ENCODE peak calls at places on chromosome 17, in six cellular contexts. One of them, this sample, is unnamed.

GRCh38 chr17:82938486-82939212 is 98.8 kb upstream of the ZNF750 start:
- DNase-seq in gastrocnemius medialis: no peak
- DNase-seq in brain microvascular endothelial cell: no peak
- DNase-seq in tibial nerve: no peak
- DNase-seq in epithelial cell of esophagus: no peak
- DNase-seq in lung: no peak
- DNase-seq in this sample: no peak

GRCh38 chr17:31491794-31492171 is 100.3 kb downstream of the RAB11FIP4 start:
- DNase-seq in lung: no peak
- DNase-seq in epithelial cell of esophagus: peak
- DNase-seq in brain microvascular endothelial cell: no peak
- DNase-seq in gastrocnemius medialis: no peak
- DNase-seq in tibial nerve: no peak
- DNase-seq in this sample: no peak

GRCh38 chr17:48748728-48749566 is 20.4 kb upstream of the HOXB13 start:
- DNase-seq in tibial nerve: no peak
- DNase-seq in lung: no peak
- DNase-seq in brain microvascular endothelial cell: no peak
- DNase-seq in epithelial cell of esophagus: no peak
- DNase-seq in gastrocnemius medialis: no peak
- DNase-seq in this sample: no peak

GRCh38 chr17:58728831-58729230 is 26.8 kb upstream of the PPM1E start:
- DNase-seq in lung: no peak
- DNase-seq in gastrocnemius medialis: no peak
- DNase-seq in brain microvascular endothelial cell: no peak
- DNase-seq in epithelial cell of esophagus: no peak
- DNase-seq in tibial nerve: no peak
- DNase-seq in this sample: no peak

GRCh38 chr17:74094651-74095050 is 108.8 kb upstream of the RPL38 start:
- DNase-seq in gastrocnemius medialis: no peak
- DNase-seq in tibial nerve: no peak
- DNase-seq in lung: no peak
- DNase-seq in epithelial cell of esophagus: no peak
- DNase-seq in brain microvascular endothelial cell: no peak
- DNase-seq in this sample: no peak

GRCh38 chr17:68600881-68601564 is at the start of gene FAM20A:
- DNase-seq in lung: peak
- DNase-seq in brain microvascular endothelial cell: no peak
- DNase-seq in tibial nerve: no peak
- DNase-seq in gastrocnemius medialis: peak
- DNase-seq in epithelial cell of esophagus: peak
- DNase-seq in this sample: no peak

GRCh38 chr17:39820541-39820940 is 43.6 kb downstream of the IKZF3 start:
- DNase-seq in epithelial cell of esophagus: no peak
- DNase-seq in brain microvascular endothelial cell: no peak
- DNase-seq in gastrocnemius medialis: no peak
- DNase-seq in lung: no peak
- DNase-seq in tibial nerve: no peak
- DNase-seq in this sample: no peak

GRCh38 chr17:62706598-62707424 is 79.3 kb downstream of the MRC2 start:
- DNase-seq in epithelial cell of esophagus: no peak
- DNase-seq in tibial nerve: no peak
- DNase-seq in brain microvascular endothelial cell: no peak
- DNase-seq in lung: no peak
- DNase-seq in gastrocnemius medialis: no peak
- DNase-seq in this sample: no peak

GRCh38 chr17:52255347-52255746 is 96.8 kb upstream of the CA10 start:
- DNase-seq in lung: no peak
- DNase-seq in brain microvascular endothelial cell: no peak
- DNase-seq in gastrocnemius medialis: no peak
- DNase-seq in epithelial cell of esophagus: no peak
- DNase-seq in tibial nerve: no peak
- DNase-seq in this sample: no peak

GRCh38 chr17:51827140-51827539 is 331.4 kb downstream of the CA10 start:
- DNase-seq in tibial nerve: no peak
- DNase-seq in lung: no peak
- DNase-seq in epithelial cell of esophagus: no peak
- DNase-seq in brain microvascular endothelial cell: no peak
- DNase-seq in gastrocnemius medialis: no peak
- DNase-seq in this sample: no peak

GRCh38 chr17:41428591-41429326 is 4.4 kb upstream of the KRT37 start:
- DNase-seq in tibial nerve: no peak
- DNase-seq in brain microvascular endothelial cell: no peak
- DNase-seq in lung: no peak
- DNase-seq in epithelial cell of esophagus: no peak
- DNase-seq in gastrocnemius medialis: no peak
- DNase-seq in this sample: no peak

GRCh38 chr17:37361543-37361942 is 14.2 kb upstream of the C17orf78 start:
- DNase-seq in epithelial cell of esophagus: peak
- DNase-seq in brain microvascular endothelial cell: no peak
- DNase-seq in tibial nerve: no peak
- DNase-seq in lung: no peak
- DNase-seq in gastrocnemius medialis: no peak
- DNase-seq in this sample: no peak

GRCh38 chr17:29664743-29665479 is 42.2 kb upstream of the CORO6 start:
- DNase-seq in brain microvascular endothelial cell: peak
- DNase-seq in tibial nerve: no peak
- DNase-seq in lung: no peak
- DNase-seq in epithelial cell of esophagus: peak
- DNase-seq in gastrocnemius medialis: no peak
- DNase-seq in this sample: peak

GRCh38 chr17:57842280-57842679 is 7.6 kb downstream of the MRPS23 start:
- DNase-seq in lung: no peak
- DNase-seq in gastrocnemius medialis: no peak
- DNase-seq in tibial nerve: no peak
- DNase-seq in brain microvascular endothelial cell: no peak
- DNase-seq in epithelial cell of esophagus: no peak
- DNase-seq in this sample: no peak

GRCh38 chr17:78822552-78822951 is 18.1 kb downstream of the USP36 start:
- DNase-seq in tibial nerve: no peak
- DNase-seq in epithelial cell of esophagus: peak
- DNase-seq in gastrocnemius medialis: no peak
- DNase-seq in lung: no peak
- DNase-seq in brain microvascular endothelial cell: peak
- DNase-seq in this sample: peak

GRCh38 chr17:40443988-40444899 is 994 bp downstream of the IGFBP4 start:
- DNase-seq in brain microvascular endothelial cell: no peak
- DNase-seq in tibial nerve: no peak
- DNase-seq in lung: no peak
- DNase-seq in gastrocnemius medialis: no peak
- DNase-seq in epithelial cell of esophagus: no peak
- DNase-seq in this sample: peak

GRCh38 chr17:29784661-29785060 is 145.4 kb downstream of the SSH2 start:
- DNase-seq in brain microvascular endothelial cell: no peak
- DNase-seq in gastrocnemius medialis: no peak
- DNase-seq in tibial nerve: no peak
- DNase-seq in lung: no peak
- DNase-seq in epithelial cell of esophagus: no peak
- DNase-seq in this sample: peak

GRCh38 chr17:60148300-60148838 is 1.4 kb upstream of the CA4 start:
- DNase-seq in epithelial cell of esophagus: no peak
- DNase-seq in lung: no peak
- DNase-seq in tibial nerve: no peak
- DNase-seq in brain microvascular endothelial cell: no peak
- DNase-seq in gastrocnemius medialis: no peak
- DNase-seq in this sample: no peak

GRCh38 chr17:13030459-13031305 is 12.9 kb upstream of the ELAC2 start:
- DNase-seq in brain microvascular endothelial cell: peak
- DNase-seq in lung: peak
- DNase-seq in epithelial cell of esophagus: peak
- DNase-seq in tibial nerve: no peak
- DNase-seq in gastrocnemius medialis: no peak
- DNase-seq in this sample: peak

GRCh38 chr17:27530791-27531391 is 74.6 kb downstream of the KSR1 start:
- DNase-seq in tibial nerve: no peak
- DNase-seq in gastrocnemius medialis: no peak
- DNase-seq in lung: peak
- DNase-seq in epithelial cell of esophagus: no peak
- DNase-seq in brain microvascular endothelial cell: no peak
- DNase-seq in this sample: peak

GRCh38 chr17:28972437-28972836 is 21.1 kb upstream of the PHF12 start:
- DNase-seq in epithelial cell of esophagus: no peak
- DNase-seq in lung: no peak
- DNase-seq in gastrocnemius medialis: no peak
- DNase-seq in brain microvascular endothelial cell: no peak
- DNase-seq in tibial nerve: no peak
- DNase-seq in this sample: no peak

GRCh38 chr17:21191698-21192097 is 22.3 kb downstream of the TMEM11 start:
- DNase-seq in lung: no peak
- DNase-seq in brain microvascular endothelial cell: no peak
- DNase-seq in tibial nerve: no peak
- DNase-seq in epithelial cell of esophagus: no peak
- DNase-seq in gastrocnemius medialis: no peak
- DNase-seq in this sample: no peak

DNA sequence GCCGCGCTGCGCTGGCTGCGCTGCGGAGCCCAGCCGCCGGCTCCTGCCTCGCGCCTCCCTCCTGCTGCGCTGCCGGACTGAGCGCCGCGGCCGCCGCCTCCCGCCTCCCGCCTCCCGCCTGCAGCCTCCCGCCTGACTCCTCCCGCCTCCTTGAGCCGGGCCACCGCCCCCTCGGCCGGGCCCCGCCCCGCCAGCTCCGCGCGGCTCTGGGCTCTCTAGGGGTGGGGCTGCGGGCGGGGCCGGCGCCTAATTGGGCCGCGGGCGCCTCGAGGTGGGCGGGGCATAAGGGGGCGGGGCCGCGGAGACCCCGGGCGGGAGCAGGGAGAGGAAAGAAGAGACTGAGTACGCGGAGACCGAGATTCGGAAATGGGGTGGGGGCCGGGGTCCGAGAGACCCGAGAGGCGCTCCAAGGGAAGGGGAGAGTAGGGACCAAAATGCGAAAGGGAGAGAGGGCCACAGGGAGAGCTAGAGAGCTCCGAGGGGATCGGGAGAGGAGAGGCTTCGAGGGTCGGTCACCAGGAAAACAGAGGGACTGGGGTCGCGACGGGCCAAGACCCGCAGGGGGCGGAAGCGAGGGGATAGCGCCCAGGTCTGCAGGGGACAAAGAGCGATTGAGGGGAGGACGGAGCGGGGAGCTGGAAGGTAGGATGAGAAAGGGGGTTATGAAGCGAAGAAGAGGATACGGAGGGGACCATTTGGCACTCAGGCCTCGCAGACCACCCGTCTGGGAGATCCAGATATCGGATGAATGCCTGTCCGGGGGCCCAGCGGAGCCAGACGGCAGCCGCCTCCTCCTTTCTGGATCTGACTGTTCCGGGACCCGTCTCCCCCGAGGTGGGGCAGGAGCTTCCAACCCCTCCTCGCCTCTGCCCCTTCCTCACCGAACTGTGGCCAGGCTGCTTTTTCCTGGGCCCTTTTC is at the start of gene C1QL1:
- DNase-seq in tibial nerve: peak
- DNase-seq in gastrocnemius medialis: peak
- DNase-seq in lung: peak
- DNase-seq in brain microvascular endothelial cell: peak
- DNase-seq in epithelial cell of esophagus: peak
- DNase-seq in this sample: peak
- TF ChIP-seq CTCF in tibial nerve: no peak
- TF ChIP-seq CTCF in gastrocnemius medialis: no peak
- TF ChIP-seq CTCF in lung: no peak
- TF ChIP-seq CTCF in brain microvascular endothelial cell: peak
- TF ChIP-seq CTCF in epithelial cell of esophagus: no peak
- TF ChIP-seq CTCF in this sample: peak

GRCh38 chr17:36152639-36153120 is 23.8 kb downstream of the TBC1D3B start:
- DNase-seq in brain microvascular endothelial cell: no peak
- DNase-seq in tibial nerve: no peak
- DNase-seq in gastrocnemius medialis: no peak
- DNase-seq in lung: no peak
- DNase-seq in epithelial cell of esophagus: peak
- DNase-seq in this sample: peak

GRCh38 chr17:36151891-36152638 is 24.4 kb downstream of the TBC1D3B start:
- DNase-seq in lung: no peak
- DNase-seq in epithelial cell of esophagus: no peak
- DNase-seq in brain microvascular endothelial cell: no peak
- DNase-seq in gastrocnemius medialis: no peak
- DNase-seq in tibial nerve: no peak
- DNase-seq in this sample: no peak

GRCh38 chr17:36147601-36148000 is 28.8 kb downstream of the TBC1D3B start:
- DNase-seq in tibial nerve: no peak
- DNase-seq in lung: no peak
- DNase-seq in brain microvascular endothelial cell: no peak
- DNase-seq in epithelial cell of esophagus: no peak
- DNase-seq in gastrocnemius medialis: no peak
- DNase-seq in this sample: no peak

GRCh38 chr17:36148559-36149295 is 27.7 kb downstream of the TBC1D3B start:
- DNase-seq in tibial nerve: peak
- DNase-seq in brain microvascular endothelial cell: peak
- DNase-seq in gastrocnemius medialis: peak
- DNase-seq in epithelial cell of esophagus: peak
- DNase-seq in lung: peak
- DNase-seq in this sample: peak

DNA sequence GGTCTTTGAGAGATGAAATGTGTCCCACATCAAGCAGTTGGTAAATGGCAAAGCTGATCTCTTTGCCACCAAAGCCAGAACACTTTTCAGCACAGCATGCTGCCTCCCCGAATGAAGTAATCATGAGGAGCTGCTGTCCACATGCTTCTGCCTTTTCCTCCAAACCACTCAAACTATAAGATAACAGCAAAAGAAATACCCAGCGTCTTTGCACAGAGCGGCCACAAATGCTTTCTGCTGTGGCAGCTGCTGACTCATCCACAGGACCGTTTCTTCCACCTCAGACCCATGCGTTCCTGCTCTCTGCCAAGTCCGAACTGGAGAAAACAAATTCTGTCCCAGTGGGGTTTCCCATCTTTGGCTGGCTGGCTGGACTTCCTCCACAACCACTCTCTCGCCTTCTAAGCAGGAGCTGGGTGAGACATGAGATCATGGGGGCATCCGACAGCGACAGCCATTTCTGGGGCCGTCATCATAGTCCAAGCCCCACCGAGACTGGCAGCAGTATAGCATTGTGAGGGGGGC is 27.1 kb downstream of the TBC1D3B start:
- DNase-seq in gastrocnemius medialis: peak
- DNase-seq in tibial nerve: peak
- DNase-seq in lung: no peak
- DNase-seq in epithelial cell of esophagus: no peak
- DNase-seq in brain microvascular endothelial cell: peak
- DNase-seq in this sample: peak
- TF ChIP-seq CTCF in gastrocnemius medialis: no peak
- TF ChIP-seq CTCF in tibial nerve: no peak
- TF ChIP-seq CTCF in lung: no peak
- TF ChIP-seq CTCF in epithelial cell of esophagus: no peak
- TF ChIP-seq CTCF in brain microvascular endothelial cell: no peak
- TF ChIP-seq CTCF in this sample: no peak

GRCh38 chr17:77145635-77146632 is 5.2 kb downstream of the SEC14L1 start:
- DNase-seq in tibial nerve: peak
- DNase-seq in brain microvascular endothelial cell: peak
- DNase-seq in epithelial cell of esophagus: peak
- DNase-seq in lung: peak
- DNase-seq in gastrocnemius medialis: peak
- DNase-seq in this sample: peak
- TF ChIP-seq CTCF in tibial nerve: peak
- TF ChIP-seq CTCF in brain microvascular endothelial cell: peak
- TF ChIP-seq CTCF in epithelial cell of esophagus: peak
- TF ChIP-seq CTCF in lung: no peak
- TF ChIP-seq CTCF in gastrocnemius medialis: no peak
- TF ChIP-seq CTCF in this sample: peak

GRCh38 chr17:61218438-61218837 is 181.2 kb upstream of the TBX2 start:
- DNase-seq in gastrocnemius medialis: no peak
- DNase-seq in tibial nerve: no peak
- DNase-seq in epithelial cell of esophagus: peak
- DNase-seq in lung: no peak
- DNase-seq in brain microvascular endothelial cell: peak
- DNase-seq in this sample: peak
- TF ChIP-seq CTCF in gastrocnemius medialis: no peak
- TF ChIP-seq CTCF in tibial nerve: no peak
- TF ChIP-seq CTCF in epithelial cell of esophagus: no peak
- TF ChIP-seq CTCF in lung: no peak
- TF ChIP-seq CTCF in brain microvascular endothelial cell: no peak
- TF ChIP-seq CTCF in this sample: no peak

GRCh38 chr17:20077978-20078674 is 69.0 kb downstream of the SPECC1 start:
- DNase-seq in gastrocnemius medialis: no peak
- DNase-seq in brain microvascular endothelial cell: no peak
- DNase-seq in tibial nerve: no peak
- DNase-seq in lung: no peak
- DNase-seq in epithelial cell of esophagus: no peak
- DNase-seq in this sample: no peak
- TF ChIP-seq CTCF in gastrocnemius medialis: no peak
- TF ChIP-seq CTCF in brain microvascular endothelial cell: no peak
- TF ChIP-seq CTCF in tibial nerve: no peak
- TF ChIP-seq CTCF in lung: no peak
- TF ChIP-seq CTCF in epithelial cell of esophagus: no peak
- TF ChIP-seq CTCF in this sample: no peak